ENCODE peak calls at places on chromosomes 16 and 17, in seven cellular contexts. One of them, this sample, is unnamed.

GRCh38 chr16:49986351-49987124 is 38.5 kb upstream of the CNEP1R1 start:
- DNase-seq in smooth muscle cell of the brain vasculature: peak
- DNase-seq in GOT3: no peak
- DNase-seq in iPS DF 19.7: no peak
- DNase-seq in stimulated activated CD8-positive, alpha-beta memory T cell treated with anti-CD3 and anti-CD28 coated beads, Interleukin-4, amount 100 ng/mL, for 1 hour: no peak
- DNase-seq in neural crest cell: no peak
- DNase-seq in NCI-H82: no peak
- DNase-seq in this sample: no peak

GRCh38 chr16:10961231-10961630 is 16.9 kb downstream of the CLEC16A start:
- DNase-seq in smooth muscle cell of the brain vasculature: no peak
- DNase-seq in GOT3: no peak
- DNase-seq in iPS DF 19.7: no peak
- DNase-seq in stimulated activated CD8-positive, alpha-beta memory T cell treated with anti-CD3 and anti-CD28 coated beads, Interleukin-4, amount 100 ng/mL, for 1 hour: no peak
- DNase-seq in neural crest cell: no peak
- DNase-seq in NCI-H82: no peak
- DNase-seq in this sample: no peak

GRCh38 chr17:35708149-35708548 is 23.3 kb upstream of the RASL10B start:
- DNase-seq in smooth muscle cell of the brain vasculature: no peak
- DNase-seq in GOT3: no peak
- DNase-seq in iPS DF 19.7: no peak
- DNase-seq in stimulated activated CD8-positive, alpha-beta memory T cell treated with anti-CD3 and anti-CD28 coated beads, Interleukin-4, amount 100 ng/mL, for 1 hour: no peak
- DNase-seq in neural crest cell: no peak
- DNase-seq in NCI-H82: no peak
- DNase-seq in this sample: no peak

GRCh38 chr16:47888142-47888541 is 267.7 kb downstream of the ABCC12 start:
- DNase-seq in smooth muscle cell of the brain vasculature: peak
- DNase-seq in GOT3: no peak
- DNase-seq in iPS DF 19.7: no peak
- DNase-seq in stimulated activated CD8-positive, alpha-beta memory T cell treated with anti-CD3 and anti-CD28 coated beads, Interleukin-4, amount 100 ng/mL, for 1 hour: no peak
- DNase-seq in neural crest cell: no peak
- DNase-seq in NCI-H82: no peak
- DNase-seq in this sample: no peak

GRCh38 chr17:31583795-31584340 is 192.4 kb downstream of the RAB11FIP4 start:
- DNase-seq in smooth muscle cell of the brain vasculature: no peak
- DNase-seq in GOT3: no peak
- DNase-seq in iPS DF 19.7: no peak
- DNase-seq in stimulated activated CD8-positive, alpha-beta memory T cell treated with anti-CD3 and anti-CD28 coated beads, Interleukin-4, amount 100 ng/mL, for 1 hour: no peak
- DNase-seq in neural crest cell: no peak
- DNase-seq in NCI-H82: no peak
- DNase-seq in this sample: no peak

GRCh38 chr17:1035546-1036170 is 38.7 kb downstream of the TIMM22 start:
- DNase-seq in smooth muscle cell of the brain vasculature: no peak
- DNase-seq in GOT3: no peak
- DNase-seq in iPS DF 19.7: no peak
- DNase-seq in stimulated activated CD8-positive, alpha-beta memory T cell treated with anti-CD3 and anti-CD28 coated beads, Interleukin-4, amount 100 ng/mL, for 1 hour: no peak
- DNase-seq in neural crest cell: no peak
- DNase-seq in NCI-H82: peak
- DNase-seq in this sample: no peak

GRCh38 chr16:86868746-86869145 is 290.4 kb downstream of the FOXL1 start:
- DNase-seq in smooth muscle cell of the brain vasculature: no peak
- DNase-seq in GOT3: no peak
- DNase-seq in iPS DF 19.7: no peak
- DNase-seq in stimulated activated CD8-positive, alpha-beta memory T cell treated with anti-CD3 and anti-CD28 coated beads, Interleukin-4, amount 100 ng/mL, for 1 hour: no peak
- DNase-seq in neural crest cell: no peak
- DNase-seq in NCI-H82: no peak
- DNase-seq in this sample: no peak

GRCh38 chr17:77728871-77729270 is 229.6 kb upstream of the TNRC6C start:
- DNase-seq in smooth muscle cell of the brain vasculature: no peak
- DNase-seq in GOT3: no peak
- DNase-seq in iPS DF 19.7: no peak
- DNase-seq in stimulated activated CD8-positive, alpha-beta memory T cell treated with anti-CD3 and anti-CD28 coated beads, Interleukin-4, amount 100 ng/mL, for 1 hour: no peak
- DNase-seq in neural crest cell: no peak
- DNase-seq in NCI-H82: no peak
- DNase-seq in this sample: no peak

GRCh38 chr16:73095142-73095791 is 47.3 kb upstream of the ZFHX3 start:
- DNase-seq in smooth muscle cell of the brain vasculature: no peak
- DNase-seq in GOT3: no peak
- DNase-seq in iPS DF 19.7: no peak
- DNase-seq in stimulated activated CD8-positive, alpha-beta memory T cell treated with anti-CD3 and anti-CD28 coated beads, Interleukin-4, amount 100 ng/mL, for 1 hour: no peak
- DNase-seq in neural crest cell: no peak
- DNase-seq in NCI-H82: no peak
- DNase-seq in this sample: no peak

GRCh38 chr16:717651-718245 is 2.8 kb downstream of the METRN start:
- DNase-seq in smooth muscle cell of the brain vasculature: no peak
- DNase-seq in GOT3: no peak
- DNase-seq in iPS DF 19.7: no peak
- DNase-seq in stimulated activated CD8-positive, alpha-beta memory T cell treated with anti-CD3 and anti-CD28 coated beads, Interleukin-4, amount 100 ng/mL, for 1 hour: no peak
- DNase-seq in neural crest cell: no peak
- DNase-seq in NCI-H82: no peak
- DNase-seq in this sample: no peak